ENCODE peak calls at places on chromosomes 1 and 21, in nine cellular contexts. F is H1, B is tibial nerve, X is A549, S is ovary, V is upper lobe of left lung, O is suprapubic skin, A is sigmoid colon, K is stomach. T is an unnamed sample.

GRCh38 chr1:173445164-173445563 is 32.0 kb upstream of the PRDX6 start:
- DNase-seq in V (no peak), F (no peak), S (no peak), B (no peak), A (no peak), X (no peak), K (no peak), O (no peak), T (no peak)

GRCh38 chr1:63087966-63088365 is 234.4 kb upstream of the FOXD3 start:
- DNase-seq in F (no peak), O (no peak), X (no peak), V (no peak), S (no peak), A (no peak), B (no peak), K (no peak), T (no peak)

GRCh38 chr1:53992085-53992874 is 25.7 kb downstream of the LDLRAD1 start:
- DNase-seq in S (no peak), O (no peak), F (no peak), K (no peak), B (no peak), V (no peak), X (no peak), A (no peak), T (no peak)

GRCh38 chr1:151624783-151625182 is 12.9 kb downstream of the SNX27 start:
- DNase-seq in B (no peak), S (no peak), V (no peak), O (no peak), F (no peak), X (no peak), A (no peak), K (no peak), T (no peak)

GRCh38 chr1:12600880-12601633 is 17.0 kb downstream of the DHRS3 start:
- DNase-seq in F (no peak), K (peak), X (peak), A (no peak), S (no peak), V (peak), O (no peak), B (no peak), T (no peak)

GRCh38 chr1:227058321-227058751 is 118.2 kb downstream of the COQ8A start:
- DNase-seq in A (no peak), K (no peak), V (no peak), X (no peak), F (no peak), S (no peak), O (no peak), B (no peak), T (no peak)

GRCh38 chr1:244231572-244232315 is 180.7 kb downstream of the ZBTB18 start:
- DNase-seq in K (peak), F (no peak), O (no peak), X (no peak), A (no peak), V (no peak), B (no peak), S (peak), T (no peak)

GRCh38 chr1:193516755-193517388 is 330.5 kb upstream of the B3GALT2 start:
- DNase-seq in O (no peak), A (no peak), B (no peak), X (no peak), S (no peak), V (no peak), F (no peak), K (no peak), T (no peak)

GRCh38 chr1:236522937-236523703 is 662 bp upstream of the LGALS8 start:
- DNase-seq in O (no peak), K (peak), X (peak), F (no peak), V (peak), A (no peak), B (no peak), S (peak), T (no peak)

GRCh38 chr1:143610196-143610595 is 361.6 kb downstream of the FAM72C start:
- DNase-seq in F (no peak), A (no peak), O (no peak), K (no peak), S (no peak), V (no peak), B (no peak), X (no peak), T (peak)

GRCh38 chr1:229855999-229856650 is 210.9 kb upstream of the GALNT2 start:
- DNase-seq in K (no peak), V (no peak), S (no peak), A (no peak), B (no peak), X (no peak), F (no peak), O (no peak), T (no peak)

GRCh38 chr1:213457733-213458132 is 406.7 kb downstream of the RPS6KC1 start:
- DNase-seq in B (no peak), F (no peak), S (no peak), X (no peak), V (no peak), K (no peak), O (no peak), A (no peak), T (peak)

GRCh38 chr1:245953876-245954660 is 553.0 kb downstream of the SMYD3 start:
- DNase-seq in S (no peak), A (no peak), X (no peak), O (no peak), K (no peak), V (no peak), F (no peak), B (no peak), T (no peak)

GRCh38 chr1:170634293-170634692 is 29.6 kb upstream of the PRRX1 start:
- DNase-seq in S (no peak), X (no peak), F (no peak), V (no peak), B (no peak), K (no peak), A (no peak), O (no peak), T (no peak)

GRCh38 chr1:50603274-50604271 is 180.3 kb upstream of the DMRTA2 start:
- DNase-seq in F (no peak), K (no peak), S (no peak), A (no peak), V (no peak), X (no peak), O (no peak), B (no peak), T (no peak)

GRCh38 chr1:1797731-1798341 is 19.6 kb upstream of the NADK start:
- DNase-seq in B (no peak), V (no peak), K (peak), O (no peak), X (no peak), S (no peak), A (no peak), F (no peak), T (no peak)

GRCh38 chr1:208242829-208243521 is 1.2 kb downstream of the PLXNA2 start:
- DNase-seq in F (no peak), V (no peak), S (no peak), B (no peak), A (peak), K (peak), O (peak), X (no peak), T (no peak)
- H3K4me3 ChIP-seq in F (peak), V (peak), S (peak), B (peak), A (peak), K (peak), O (peak), X (peak), T (peak)

GRCh38 chr1:156122519-156123355 is 8.2 kb downstream of the LMNA start:
- DNase-seq in X (no peak), A (peak), O (peak), F (no peak), S (peak), V (peak), B (no peak), K (peak), T (no peak)
- TF ChIP-seq POLR2A in X (no peak), A (no peak), O (peak), F (no peak), S (peak), V (no peak), B (no peak), K (no peak), T (no peak)

DNA sequence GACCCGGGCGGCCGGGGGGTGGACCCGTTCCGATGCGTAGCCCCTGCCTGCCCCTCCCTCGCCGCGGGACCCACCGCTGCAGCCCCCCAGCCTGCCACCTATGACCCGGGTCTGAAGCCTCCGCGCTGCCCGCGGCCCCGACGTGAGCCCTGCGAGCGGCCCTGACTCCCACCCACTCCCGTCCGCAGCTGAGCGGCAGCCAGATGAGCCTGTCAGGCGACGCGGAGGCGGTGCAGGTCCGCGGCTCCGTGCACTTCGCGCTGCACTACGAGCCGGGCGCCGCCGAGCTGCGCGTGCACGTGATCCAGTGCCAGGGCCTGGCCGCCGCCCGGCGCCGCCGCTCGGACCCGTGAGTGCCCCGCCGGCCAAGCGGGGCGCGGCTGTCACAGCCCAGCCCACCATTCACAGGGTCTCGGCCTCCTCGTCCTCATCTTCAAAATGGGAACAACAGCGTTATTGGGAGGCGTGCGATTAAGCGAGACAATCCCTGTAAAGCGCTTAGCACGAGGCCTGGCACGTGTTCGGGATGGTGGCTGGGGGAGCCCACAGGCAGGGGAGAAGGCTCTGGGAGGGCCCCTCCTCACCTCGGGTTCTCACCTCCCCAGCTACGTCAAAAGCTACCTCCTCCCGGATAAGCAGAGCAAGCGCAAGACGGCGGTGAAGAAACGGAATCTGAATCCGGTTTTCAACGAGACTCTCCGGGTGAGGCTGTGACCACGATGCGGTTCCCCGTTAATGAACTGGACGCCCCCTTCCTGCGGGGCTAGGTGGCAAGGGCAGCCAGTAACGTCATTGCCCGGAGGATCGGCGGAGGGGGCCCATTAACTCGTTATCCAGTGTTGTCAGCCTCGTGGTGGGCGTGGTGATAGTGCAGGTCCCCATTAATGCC is 8.2 kb downstream of the SYTL1 start:
- DNase-seq in A (no peak), O (peak), F (no peak), K (peak), X (peak), S (peak), B (no peak), V (peak), T (no peak)
- TF ChIP-seq EP300 in A (no peak), O (no peak), F (no peak), K (no peak), X (no peak), S (no peak), B (no peak), V (no peak), T (no peak)

DNA sequence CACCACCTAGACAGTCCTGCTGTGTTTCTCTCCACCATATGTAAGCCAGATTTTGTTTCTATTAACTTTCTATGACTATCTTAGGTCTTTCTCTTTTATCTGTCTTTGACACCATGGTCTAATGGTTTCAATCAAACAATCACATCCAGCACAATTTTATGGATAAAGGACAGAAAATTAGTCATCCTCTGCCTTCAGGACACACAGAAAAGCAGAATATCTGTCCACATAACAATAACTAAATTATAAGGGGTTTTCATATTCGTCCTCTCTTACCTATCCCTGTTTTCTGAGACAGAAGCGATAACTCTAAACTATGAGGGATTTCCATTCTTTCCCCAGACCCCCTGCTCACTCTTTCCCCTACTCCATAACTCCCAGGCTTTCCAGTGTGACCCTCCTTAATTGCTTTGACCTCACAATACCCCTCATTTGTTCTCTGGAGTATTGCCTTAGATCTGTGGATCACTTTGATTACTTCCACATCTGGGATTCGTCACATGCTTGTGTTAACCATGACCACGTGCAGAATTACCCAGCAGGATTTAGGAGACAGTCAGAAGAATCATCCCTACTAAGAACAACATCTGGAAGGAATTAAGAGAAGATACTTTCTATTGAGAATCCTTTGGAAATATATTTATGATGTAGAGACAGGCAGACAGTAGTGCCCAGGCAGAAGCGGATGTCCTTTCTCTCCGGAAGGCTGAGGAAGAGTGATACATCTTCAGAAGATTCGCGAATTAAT is 108.2 kb upstream of the GREM2 start:
- DNase-seq in V (no peak), S (no peak), F (no peak), A (no peak), O (no peak), K (no peak), B (no peak), X (no peak), T (no peak)
- H3K4me3 ChIP-seq in V (no peak), S (no peak), F (no peak), A (no peak), O (no peak), K (no peak), B (no peak), X (no peak), T (no peak)

GRCh38 chr1:33255347-33256311 is 663 bp upstream of the ZNF362 start:
- DNase-seq in F (peak), A (peak), S (peak), X (peak), B (peak), V (peak), K (peak), O (peak), T (no peak)
- TF ChIP-seq POLR2A in F (peak), A (peak), S (no peak), X (peak), B (peak), V (peak), K (no peak), O (peak), T (peak)

DNA sequence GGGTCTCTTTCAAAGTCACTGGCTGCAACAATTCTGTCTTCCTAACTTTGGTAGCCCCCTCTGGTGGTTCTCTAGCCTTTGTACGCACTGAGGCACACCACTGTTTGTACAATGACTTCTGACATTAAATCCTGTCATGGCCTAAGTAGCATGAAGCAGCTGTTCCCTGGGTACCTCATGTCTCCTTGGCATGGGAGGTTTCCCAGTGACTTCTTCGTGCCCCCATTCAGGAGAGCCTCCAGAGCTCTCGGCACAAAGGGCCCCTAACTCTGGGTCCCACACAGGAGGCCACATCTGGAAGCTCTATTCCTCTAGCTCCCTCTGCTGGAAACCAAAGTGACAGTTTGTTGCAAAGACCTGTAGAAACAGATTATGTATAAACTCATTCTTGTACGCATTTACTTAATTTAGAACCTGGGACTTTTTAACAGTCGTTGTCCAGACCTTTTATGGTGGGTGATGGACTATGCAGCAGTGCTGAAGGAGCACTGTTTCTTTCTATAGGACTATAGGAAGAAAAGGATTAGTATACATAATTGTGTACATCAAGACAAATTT is 13.4 kb downstream of the SWT1 start:
- DNase-seq in F (peak), S (no peak), B (no peak), K (no peak), X (peak), V (no peak), A (no peak), O (no peak), T (no peak)
- TF ChIP-seq EP300 in F (no peak), S (no peak), B (no peak), K (no peak), X (no peak), V (no peak), A (no peak), O (no peak), T (no peak)

GRCh38 chr1:45864124-45864721 is 60.8 kb downstream of the MAST2 start:
- DNase-seq in B (no peak), A (no peak), O (no peak), X (no peak), F (no peak), V (no peak), S (no peak), K (no peak), T (no peak)

GRCh38 chr1:45867697-45868346 is 64.4 kb downstream of the MAST2 start:
- DNase-seq in B (no peak), X (no peak), O (no peak), F (no peak), K (no peak), S (no peak), A (no peak), V (no peak), T (no peak)

GRCh38 chr1:45863117-45863670 is 59.8 kb downstream of the MAST2 start:
- DNase-seq in S (no peak), O (no peak), X (no peak), B (no peak), F (no peak), A (no peak), V (no peak), K (no peak), T (no peak)

GRCh38 chr1:45862008-45862407 is 58.6 kb downstream of the MAST2 start:
- DNase-seq in A (no peak), O (no peak), B (no peak), F (no peak), S (no peak), X (no peak), K (no peak), V (no peak), T (no peak)

DNA sequence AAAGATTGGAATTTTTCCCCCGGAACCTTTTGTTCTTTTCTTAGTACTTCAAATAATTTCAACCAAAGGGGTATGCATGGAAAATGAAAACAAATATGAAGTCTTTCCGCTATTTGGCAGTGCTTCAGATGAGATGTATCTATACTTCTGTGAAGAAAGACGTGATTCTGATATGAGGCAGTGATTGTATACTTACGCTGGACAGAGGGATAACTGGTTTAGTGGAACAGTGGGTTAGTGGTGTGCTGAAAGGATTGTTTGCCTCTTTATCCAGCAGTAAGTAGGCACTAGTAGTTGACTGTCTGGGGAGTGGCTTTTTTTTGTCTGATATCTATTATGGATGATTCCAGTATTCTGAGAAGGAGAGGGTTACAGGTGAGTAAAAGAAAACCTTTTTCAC is 61.4 kb downstream of the MAST2 start:
- DNase-seq in V (no peak), B (no peak), F (no peak), O (no peak), X (no peak), K (no peak), S (no peak), A (no peak), T (no peak)
- H3K4me3 ChIP-seq in V (peak), B (peak), F (no peak), O (peak), X (no peak), K (peak), S (no peak), A (peak), T (peak)

DNA sequence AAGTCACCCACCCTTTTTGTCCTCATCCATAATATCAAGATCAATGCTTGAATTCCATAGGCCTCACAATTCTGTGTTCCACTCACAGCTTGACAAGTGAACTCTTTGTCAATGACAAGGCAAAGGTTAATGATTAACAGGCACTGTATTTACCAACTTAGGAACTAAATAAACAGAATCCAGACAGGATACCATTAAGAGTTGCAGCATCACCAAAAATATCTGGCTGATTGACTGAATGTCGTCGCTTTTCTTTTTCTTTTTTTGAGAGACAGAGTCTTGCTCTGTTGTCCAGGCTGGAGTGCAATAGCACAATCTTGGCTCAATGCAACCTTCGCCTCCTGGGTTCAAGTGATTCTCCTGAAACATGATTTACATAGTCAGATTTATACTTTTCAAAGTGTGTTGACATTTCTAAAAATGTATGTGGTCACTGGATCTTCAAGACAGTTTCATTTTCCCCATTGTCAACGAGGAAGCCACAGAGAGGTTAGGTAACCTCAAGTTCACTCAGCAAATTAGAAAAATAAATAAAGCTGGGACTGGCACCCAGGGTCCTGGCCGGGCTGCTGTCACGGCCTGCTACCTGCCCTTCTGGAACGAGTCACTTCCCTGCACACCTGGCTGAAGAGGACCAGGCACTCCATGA is 81.0 kb downstream of the PDE9A start:
- DNase-seq in V (peak), A (peak), F (no peak), O (no peak), S (no peak), X (peak), B (no peak), K (no peak), T (no peak)
- TF ChIP-seq POLR2A in V (no peak), A (no peak), F (no peak), O (no peak), S (no peak), X (no peak), B (no peak), K (no peak), T (no peak)

GRCh38 chr21:28431527-28432200 is 561.0 kb downstream of the LTN1 start:
- DNase-seq in K (no peak), B (no peak), X (no peak), V (no peak), A (no peak), S (no peak), O (no peak), F (no peak), T (no peak)
- TF ChIP-seq EP300 in K (no peak), B (no peak), X (no peak), V (no peak), A (no peak), S (no peak), O (no peak), F (no peak), T (no peak)

GRCh38 chr1:31579374-31579773 is 3.1 kb downstream of the TINAGL1 start:
- DNase-seq in F (no peak), B (no peak), A (peak), K (no peak), V (no peak), S (peak), X (no peak), O (no peak), T (no peak)
- H3K4me3 ChIP-seq in F (no peak), B (no peak), A (peak), K (peak), V (peak), S (peak), X (no peak), O (peak), T (peak)

T was measured in esophagus muscularis mucosa.